ENCODE peak calls at places on chromosome 6, in five cellular contexts. H, K, X, Y and W are unnamed samples.

GRCh38 chr6:115982453-115982852 is 78.2 kb downstream of the FRK start:
- DNase-seq in H (no peak), K (no peak), X (no peak), Y (no peak), W (no peak)

GRCh38 chr6:140175486-140175885 is 801.0 kb upstream of the CITED2 start:
- DNase-seq in H (no peak), K (no peak), Y (no peak), X (no peak), W (no peak)

GRCh38 chr6:80348263-80348662 is 241.8 kb downstream of the BCKDHB start:
- DNase-seq in H (no peak), K (no peak), X (peak; percentile 88), Y (no peak), W (no peak)

GRCh38 chr6:121522265-121522664 is 86.8 kb downstream of the GJA1 start:
- DNase-seq in X (peak; percentile 97), K (no peak), H (no peak), Y (no peak), W (no peak)

GRCh38 chr6:112282217-112282616 is 27.9 kb upstream of the LAMA4 start:
- DNase-seq in K (no peak), X (peak; percentile 85), H (no peak), Y (no peak), W (no peak)

GRCh38 chr6:34484899-34485298 is 19.0 kb downstream of the PACSIN1 start:
- DNase-seq in X (no peak), Y (peak; percentile 83), K (peak; percentile 50), H (no peak), W (peak; percentile 76)

GRCh38 chr6:11782524-11782923 is 3.9 kb upstream of the ADTRP start:
- DNase-seq in X (no peak), K (no peak), Y (no peak), H (no peak), W (no peak)

GRCh38 chr6:25042599-25042936 is 106.8 kb upstream of the RIPOR2 start:
- DNase-seq in X (no peak), Y (peak; percentile 59), K (no peak), H (no peak), W (peak; percentile 22)

GRCh38 chr6:13504611-13505344 is 17.4 kb upstream of the GFOD1 start:
- DNase-seq in H (no peak), Y (no peak), K (no peak), X (no peak), W (no peak)

GRCh38 chr6:70860044-70860443 is 96.8 kb downstream of the B3GAT2 start:
- DNase-seq in H (no peak), K (no peak), Y (no peak), X (no peak), W (no peak)

GRCh38 chr6:49541210-49541724 is 9.2 kb upstream of the C6orf141 start:
- DNase-seq in Y (no peak), H (no peak), X (peak; percentile 74), K (no peak), W (no peak)

GRCh38 chr6:88914180-88914579 is 49.2 kb downstream of the RNGTT start:
- DNase-seq in X (no peak), H (no peak), K (no peak), Y (no peak), W (no peak)

GRCh38 chr6:160041608-160042007 is 72.7 kb downstream of the IGF2R start:
- DNase-seq in K (no peak), H (peak; percentile 67), X (peak; percentile 92), Y (no peak), W (no peak)

GRCh38 chr6:32894085-32895005 is 40.4 kb downstream of the PSMB9 start:
- DNase-seq in H (peak; percentile 89), X (peak; percentile 93), K (peak; percentile 96), Y (peak; percentile 96), W (peak; percentile 93)

GRCh38 chr6:41093729-41094128 is 21.0 kb downstream of the NFYA start:
- DNase-seq in K (no peak), Y (no peak), X (no peak), H (no peak), W (no peak)

GRCh38 chr6:34301408-34301807 is 52.6 kb upstream of the SMIM29 start:
- DNase-seq in K (no peak), X (peak; percentile 79), H (no peak), Y (no peak), W (no peak)

GRCh38 chr6:53811746-53812145 is 16.9 kb downstream of the LRRC1 start:
- DNase-seq in K (no peak), H (no peak), X (no peak), Y (no peak), W (no peak)

GRCh38 chr6:160678230-160678629 is 14.2 kb upstream of the LPA start:
- DNase-seq in Y (no peak), H (no peak), X (no peak), K (no peak), W (no peak)

GRCh38 chr6:147561742-147562141 is 53.3 kb downstream of the SAMD5 start:
- DNase-seq in Y (no peak), H (no peak), X (no peak), K (no peak), W (no peak)

GRCh38 chr6:45590751-45591184 is 213.0 kb upstream of the SUPT3H start:
- DNase-seq in K (no peak), Y (no peak), X (peak; percentile 74), H (no peak), W (no peak)